ENCODE peak calls at places on chromosomes 5 and 9, in five cellular contexts. E is choroid plexus epithelial cell, B is neural crest cell, N is AG04449, G is HFF-Myc. J is an unnamed sample.

GRCh38 chr5:57863661-57864060 is 381.1 kb upstream of the ACTBL2 start:
- DNase-seq in B (no peak), N (peak), G (peak), E (no peak), J (no peak)

GRCh38 chr5:73135429-73136276 is 15.3 kb downstream of the TMEM171 start:
- DNase-seq in E (peak), B (no peak), N (no peak), G (peak), J (no peak)

GRCh38 chr5:134945041-134945440 is 22.7 kb upstream of the CATSPER3 start:
- DNase-seq in B (no peak), N (no peak), E (no peak), G (no peak), J (no peak)

GRCh38 chr5:181221792-181222629 is 1.1 kb upstream of the TRIM41 start:
- DNase-seq in N (peak), E (peak), G (peak), B (peak), J (peak)

GRCh38 chr9:81499571-81499970 is 189.8 kb downstream of the TLE1 start:
- DNase-seq in N (no peak), E (no peak), B (no peak), G (no peak), J (no peak)

GRCh38 chr5:107365355-107366109 is 305.2 kb downstream of the EFNA5 start:
- DNase-seq in B (no peak), E (peak), G (no peak), N (peak), J (no peak)

GRCh38 chr9:93677641-93678136 is 101.3 kb downstream of the PHF2 start:
- DNase-seq in N (no peak), G (no peak), B (no peak), E (no peak), J (peak)

GRCh38 chr9:73869261-73869660 is 627.9 kb upstream of the RORB start:
- DNase-seq in E (peak), N (no peak), G (no peak), B (no peak), J (no peak)

GRCh38 chr5:7317751-7318150 is 78.2 kb upstream of the ADCY2 start:
- DNase-seq in G (no peak), B (no peak), N (no peak), E (no peak), J (no peak)

GRCh38 chr5:9624196-9624947 is 5.8 kb downstream of the TAS2R1 start:
- DNase-seq in G (no peak), E (peak), B (no peak), N (no peak), J (no peak)

GRCh38 chr9:14640294-14640693 is 52.9 kb downstream of the ZDHHC21 start:
- DNase-seq in B (no peak), N (no peak), E (no peak), G (no peak), J (no peak)

GRCh38 chr5:80242849-80243248 is 13.0 kb downstream of the SERINC5 start:
- DNase-seq in E (no peak), B (no peak), G (no peak), N (no peak), J (no peak)

GRCh38 chr5:83848928-83849327 is 128.3 kb upstream of the HAPLN1 start:
- DNase-seq in G (no peak), E (no peak), B (no peak), N (no peak), J (no peak)

GRCh38 chr5:142748568-142749249 is 21.5 kb upstream of the ARHGAP26 start:
- DNase-seq in N (no peak), B (no peak), E (peak), G (no peak), J (no peak)

GRCh38 chr9:121736964-121737462 is 85.6 kb downstream of the DAB2IP start:
- DNase-seq in E (no peak), N (no peak), G (no peak), B (no peak), J (no peak)

GRCh38 chr5:112646139-112646941 is 91.3 kb upstream of the APC start:
- DNase-seq in N (no peak), G (no peak), E (no peak), B (no peak), J (no peak)

GRCh38 chr5:153460421-153460820 is 30.0 kb upstream of the GRIA1 start:
- DNase-seq in N (no peak), G (no peak), B (no peak), E (no peak), J (no peak)

GRCh38 chr5:14996997-14997396 is 125.4 kb upstream of the ANKH start:
- DNase-seq in G (no peak), B (no peak), E (no peak), N (no peak), J (no peak)

GRCh38 chr5:91443028-91443427 is 59.9 kb upstream of the ARRDC3 start:
- DNase-seq in G (peak), B (no peak), N (peak), E (no peak), J (no peak)

GRCh38 chr9:87618931-87619330 is 107.0 kb upstream of the CTSL start:
- DNase-seq in E (no peak), G (no peak), B (no peak), N (no peak), J (no peak)

GRCh38 chr5:114665551-114665950 is 303.7 kb downstream of the KCNN2 start:
- DNase-seq in B (no peak), G (no peak), N (no peak), E (no peak), J (no peak)

GRCh38 chr9:111965566-111966019 is 69.0 kb downstream of the UGCG start:
- DNase-seq in G (no peak), B (no peak), N (peak), E (peak), J (no peak)

GRCh38 chr5:106876665-106877194 is 794.0 kb downstream of the EFNA5 start:
- DNase-seq in G (no peak), N (no peak), B (no peak), E (peak), J (no peak)

GRCh38 chr5:112863549-112863948 is 2.5 kb downstream of the SRP19 start:
- DNase-seq in G (no peak), N (no peak), E (no peak), B (no peak), J (no peak)

GRCh38 chr5:57686806-57687205 is 204.2 kb upstream of the ACTBL2 start:
- DNase-seq in N (no peak), E (no peak), B (no peak), G (no peak), J (no peak)

GRCh38 chr9:93259490-93260289 is 75.8 kb downstream of the WNK2 start:
- DNase-seq in E (no peak), B (no peak), N (no peak), G (no peak), J (no peak)

GRCh38 chr5:43702815-43703214 is 99.8 kb downstream of the NNT start:
- DNase-seq in B (no peak), G (peak), E (peak), N (no peak), J (no peak)

GRCh38 chr9:36976371-36977030 is 57.6 kb downstream of the PAX5 start:
- DNase-seq in E (no peak), B (no peak), N (no peak), G (no peak), J (no peak)

GRCh38 chr5:81817980-81818379 is 67.1 kb upstream of the SSBP2 start:
- DNase-seq in G (no peak), E (no peak), B (no peak), N (no peak), J (no peak)
- TF ChIP-seq CTCF in G (no peak), E (no peak), B (no peak), N (no peak), J (no peak)

GRCh38 chr9:133200631-133201030 is 8.4 kb downstream of the OBP2B start:
- DNase-seq in E (no peak), G (no peak), B (no peak), N (no peak), J (no peak)

GRCh38 chr9:133202688-133203453 is 6.2 kb downstream of the OBP2B start:
- DNase-seq in N (no peak), G (no peak), E (no peak), B (no peak), J (no peak)

GRCh38 chr9:133201424-133202144 is 7.5 kb downstream of the OBP2B start:
- DNase-seq in B (no peak), N (no peak), E (no peak), G (no peak), J (no peak)

GRCh38 chr9:133202145-133202513 is 6.9 kb downstream of the OBP2B start:
- DNase-seq in E (no peak), N (no peak), G (no peak), B (no peak), J (no peak)

DNA sequence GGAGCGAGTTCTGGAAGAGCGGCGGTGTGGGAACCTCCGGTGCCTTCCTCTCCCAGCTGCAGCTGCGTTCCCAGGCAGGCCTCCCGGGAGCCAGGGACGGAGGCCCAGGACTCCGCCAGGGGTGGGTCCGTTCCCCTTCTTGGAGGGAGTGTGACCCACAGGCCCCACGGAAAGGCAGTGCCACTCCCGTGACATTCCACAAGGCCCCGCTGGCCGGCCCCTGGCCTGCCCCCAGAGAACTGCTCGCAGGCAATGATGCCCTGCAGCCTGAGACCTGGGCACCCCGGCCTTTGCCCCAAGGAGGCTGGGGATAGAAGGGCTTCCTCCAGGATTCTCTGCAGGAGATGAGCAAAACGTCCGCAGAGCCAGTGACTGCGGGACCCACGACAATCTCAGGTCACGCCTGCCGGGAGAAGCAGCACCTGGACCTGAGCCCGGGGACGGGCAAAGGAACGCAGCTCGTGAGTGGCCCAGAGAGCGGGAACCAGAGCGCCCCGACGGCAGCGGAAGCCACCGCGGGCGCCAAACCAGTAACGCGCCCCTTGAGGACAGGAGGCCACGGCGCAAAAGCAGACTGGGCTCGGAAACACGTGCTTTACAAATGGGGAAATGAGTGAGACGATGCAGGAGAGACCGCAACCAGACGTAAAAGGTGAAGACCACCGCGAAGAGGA is 9.3 kb downstream of the OBP2B start:
- DNase-seq in N (no peak), G (no peak), B (no peak), E (no peak), J (no peak)
- TF ChIP-seq CTCF in N (peak), G (no peak), B (no peak), E (no peak), J (no peak)

DNA sequence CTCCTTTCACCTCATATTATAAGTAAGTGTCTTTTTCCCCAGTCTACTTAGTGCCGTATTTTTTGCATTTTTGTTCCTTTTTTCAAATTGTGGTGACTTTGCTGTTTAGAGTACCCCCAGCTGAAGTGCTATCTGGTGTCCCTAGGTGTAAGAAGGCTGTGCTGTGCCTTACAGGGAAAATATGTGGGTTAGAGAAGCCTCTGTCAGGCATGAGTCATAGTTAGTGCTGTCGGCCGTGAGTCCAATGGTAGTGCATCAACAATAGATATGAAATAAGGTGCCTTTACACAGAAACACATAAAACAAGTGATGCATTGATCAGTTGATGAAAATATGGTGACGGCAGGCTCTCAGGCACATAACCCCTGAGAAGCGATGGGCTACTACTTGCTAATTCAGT is 20.1 kb downstream of the SYK start:
- DNase-seq in B (no peak), G (no peak), E (peak), N (no peak), J (no peak)
- TF ChIP-seq CTCF in B (no peak), G (no peak), E (no peak), N (no peak), J (no peak)

DNA sequence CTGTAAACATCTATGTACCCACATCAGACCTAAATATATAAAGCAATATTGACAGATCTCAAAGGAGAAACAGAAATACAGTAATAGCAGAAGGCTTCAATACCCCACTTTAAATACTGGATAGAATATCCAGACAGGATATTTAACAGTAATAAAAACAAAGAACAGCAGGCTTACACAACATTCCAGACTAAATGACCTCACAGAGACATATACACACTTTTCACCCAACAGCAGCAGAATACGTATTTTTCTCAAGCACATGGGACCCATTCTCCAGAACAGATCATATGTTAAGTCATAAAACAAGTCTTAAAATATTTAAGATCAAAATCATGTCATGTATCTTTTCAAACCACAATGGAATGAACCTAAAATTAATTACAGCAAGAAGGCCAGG is 76.8 kb downstream of the CAMSAP1 start:
- DNase-seq in N (peak), G (no peak), B (no peak), E (peak), J (no peak)
- TF ChIP-seq CTCF in N (no peak), G (no peak), B (no peak), E (no peak), J (no peak)

GRCh38 chr5:139543423-139543991 is 17.6 kb upstream of the UBE2D2 start:
- DNase-seq in B (peak), E (peak), G (no peak), N (no peak), J (peak)
- TF ChIP-seq CTCF in B (peak), E (peak), G (no peak), N (peak), J (no peak)

J was measured in endothelial cell.